ENCODE peak calls at places on chromosomes 6 and 20, in eight cellular contexts. M is CD8-positive, alpha-beta T cell; D is body of pancreas; G is Peyer's patch; L is IMR-90; J is psoas muscle; S is ovary; C is fibroblast of pulmonary artery. K is an unnamed sample.

GRCh38 chr6:19691465-19692167 is 145.6 kb upstream of the ID4 start:
- DNase-seq in M (no peak), D (no peak), G (no peak), L (no peak), J (no peak), S (no peak), C (peak), K (peak)

GRCh38 chr6:139037490-139037889 is 8.9 kb downstream of the ABRACL start:
- DNase-seq in M (no peak), D (no peak), G (no peak), L (peak), J (no peak), S (no peak), C (peak), K (peak)

GRCh38 chr20:55153321-55153720 is 677.9 kb downstream of the DOK5 start:
- DNase-seq in M (no peak), D (no peak), G (no peak), L (no peak), J (no peak), S (no peak), C (no peak), K (no peak)

GRCh38 chr6:50816115-50816675 is 2.5 kb upstream of the TFAP2B start:
- DNase-seq in M (peak), D (peak), G (peak), L (peak), J (peak), S (no peak), C (peak), K (peak)

GRCh38 chr6:166989427-166990034 is 9.7 kb upstream of the CEP43 start:
- DNase-seq in M (peak), D (peak), G (no peak), L (peak), J (no peak), S (no peak), C (peak), K (peak)

GRCh38 chr6:4134841-4135664 is at the start of gene ECI2:
- DNase-seq in M (peak), D (peak), G (no peak), L (peak), J (peak), S (no peak), C (no peak), K (peak)

GRCh38 chr6:153038378-153038777 is 35.9 kb upstream of the MTRF1L start:
- DNase-seq in M (no peak), D (no peak), G (no peak), L (peak), J (no peak), S (no peak), C (peak), K (peak)

GRCh38 chr20:14334306-14334930 is 3.0 kb downstream of the FLRT3 start:
- DNase-seq in M (no peak), D (peak), G (no peak), L (peak), J (no peak), S (peak), C (peak), K (peak)

GRCh38 chr20:58660855-58661254 is 9.8 kb downstream of the STX16 start:
- DNase-seq in M (no peak), D (no peak), G (no peak), L (no peak), J (no peak), S (no peak), C (no peak), K (no peak)

GRCh38 chr6:15331629-15332241 is 85.9 kb downstream of the JARID2 start:
- DNase-seq in M (no peak), D (no peak), G (no peak), L (no peak), J (no peak), S (no peak), C (no peak), K (no peak)

GRCh38 chr6:13272131-13273046 is 55.9 kb downstream of the TBC1D7 start:
- DNase-seq in M (no peak), D (no peak), G (peak), L (no peak), J (peak), S (no peak), C (no peak), K (no peak)

GRCh38 chr6:42100029-42100901 is 42.2 kb downstream of the C6orf132 start:
- DNase-seq in M (no peak), D (no peak), G (peak), L (peak), J (no peak), S (peak), C (peak), K (peak)

GRCh38 chr6:40398810-40399477 is 188.2 kb downstream of the LRFN2 start:
- DNase-seq in M (no peak), D (no peak), G (no peak), L (no peak), J (no peak), S (no peak), C (no peak), K (no peak)

GRCh38 chr20:5470458-5470857 is 153.7 kb upstream of the PROKR2 start:
- DNase-seq in M (no peak), D (no peak), G (no peak), L (no peak), J (no peak), S (no peak), C (no peak), K (no peak)

GRCh38 chr20:56468317-56469076 is at the start of gene RTF2:
- DNase-seq in M (peak), D (peak), G (peak), L (peak), J (peak), S (peak), C (peak), K (peak)

GRCh38 chr6:70709826-70710225 is 42.1 kb downstream of the SMAP1 start:
- DNase-seq in M (no peak), D (no peak), G (no peak), L (peak), J (no peak), S (no peak), C (peak), K (peak)

GRCh38 chr6:147390909-147391536 is 117.5 kb upstream of the SAMD5 start:
- DNase-seq in M (no peak), D (no peak), G (no peak), L (peak), J (no peak), S (no peak), C (peak), K (peak)

GRCh38 chr20:14700641-14700965 is 363.2 kb upstream of the FLRT3 start:
- DNase-seq in M (no peak), D (no peak), G (no peak), L (no peak), J (no peak), S (no peak), C (peak), K (peak)

GRCh38 chr6:136181191-136181833 is 68.8 kb downstream of the MTFR2 start:
- DNase-seq in M (no peak), D (no peak), G (no peak), L (no peak), J (no peak), S (no peak), C (no peak), K (peak)

GRCh38 chr6:125887372-125887771 is 69.2 kb upstream of the HINT3 start:
- DNase-seq in M (no peak), D (no peak), G (no peak), L (no peak), J (no peak), S (no peak), C (no peak), K (no peak)
- TF ChIP-seq CTCF in M (no peak), D (no peak), G (no peak), L (no peak), J (no peak), S (no peak), C (no peak), K (no peak)

DNA sequence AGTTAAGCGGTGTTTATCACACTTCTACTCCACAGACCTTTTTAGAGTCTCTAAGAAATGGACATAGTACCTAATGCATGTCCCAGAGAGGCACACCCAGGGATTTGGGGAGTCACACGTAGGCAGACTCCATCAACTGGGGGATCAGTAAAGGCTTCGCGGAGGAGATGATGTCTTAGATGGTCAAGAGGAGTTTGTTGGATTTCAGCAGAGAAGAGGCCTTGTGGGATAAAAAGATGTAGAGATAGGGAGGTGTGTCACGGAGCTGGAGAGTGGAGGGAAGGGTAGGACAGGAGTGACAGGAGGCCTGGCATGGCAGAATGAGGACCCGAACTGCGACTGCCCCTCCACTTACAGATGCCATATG is 9.1 kb downstream of the DYNLRB1 start:
- DNase-seq in M (no peak), D (no peak), G (no peak), L (no peak), J (no peak), S (no peak), C (no peak), K (no peak)
- H3K4me3 ChIP-seq in M (no peak), D (no peak), G (no peak), L (no peak), J (no peak), S (no peak), C (no peak), K (no peak)

DNA sequence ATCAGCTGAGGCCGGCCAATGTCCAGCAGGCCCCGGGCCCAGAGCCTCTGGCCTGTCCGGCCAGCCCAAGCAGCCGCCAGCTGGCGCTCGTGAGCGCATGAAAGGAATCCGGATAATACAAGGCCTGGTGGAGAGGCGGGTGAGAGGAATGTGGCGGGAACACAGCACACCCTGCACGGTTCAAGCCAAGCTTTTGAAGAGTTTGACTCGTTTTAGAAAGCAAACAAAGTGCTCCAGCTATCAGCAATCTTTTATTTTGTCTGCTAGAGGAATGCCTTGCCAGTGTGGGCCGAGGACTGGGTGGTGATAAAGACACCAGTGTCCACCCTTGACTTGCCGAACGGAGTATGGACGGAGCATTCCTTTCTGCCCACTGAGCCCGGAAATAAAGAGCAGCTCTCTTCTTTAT is 9.3 kb upstream of the NEDD9 start:
- DNase-seq in M (no peak), D (peak), G (no peak), L (no peak), J (peak), S (peak), C (peak), K (peak)
- TF ChIP-seq CTCF in M (no peak), D (peak), G (peak), L (peak), J (peak), S (peak), C (peak), K (peak)

GRCh38 chr6:107786179-107786578 is 37.9 kb downstream of the SCML4 start:
- DNase-seq in M (no peak), D (no peak), G (peak), L (no peak), J (no peak), S (no peak), C (no peak), K (no peak)

GRCh38 chr6:107787589-107787960 is 36.5 kb downstream of the SCML4 start:
- DNase-seq in M (no peak), D (no peak), G (no peak), L (no peak), J (no peak), S (no peak), C (no peak), K (no peak)

GRCh38 chr6:107784669-107785068 is 39.4 kb downstream of the SCML4 start:
- DNase-seq in M (no peak), D (no peak), G (no peak), L (peak), J (no peak), S (no peak), C (no peak), K (no peak)

GRCh38 chr6:107789361-107789760 is 34.8 kb downstream of the SCML4 start:
- DNase-seq in M (no peak), D (no peak), G (no peak), L (no peak), J (no peak), S (no peak), C (no peak), K (no peak)

GRCh38 chr6:107786709-107787588 is 37.2 kb downstream of the SCML4 start:
- DNase-seq in M (peak), D (no peak), G (peak), L (no peak), J (peak), S (no peak), C (no peak), K (no peak)
- H3K4me3 ChIP-seq in M (peak), D (no peak), G (no peak), L (no peak), J (no peak), S (no peak), C (no peak), K (no peak)

GRCh38 chr6:154247119-154247814 is 109.3 kb downstream of the IPCEF1 start:
- DNase-seq in M (no peak), D (no peak), G (peak), L (no peak), J (no peak), S (no peak), C (no peak), K (peak)

GRCh38 chr6:154246723-154247118 is 109.9 kb downstream of the IPCEF1 start:
- DNase-seq in M (no peak), D (no peak), G (no peak), L (no peak), J (no peak), S (no peak), C (no peak), K (no peak)

GRCh38 chr6:154252676-154253075 is 103.9 kb downstream of the IPCEF1 start:
- DNase-seq in M (no peak), D (no peak), G (no peak), L (no peak), J (no peak), S (no peak), C (peak), K (peak)

GRCh38 chr6:154245542-154245941 is 111.1 kb downstream of the IPCEF1 start:
- DNase-seq in M (no peak), D (no peak), G (no peak), L (no peak), J (no peak), S (no peak), C (no peak), K (no peak)

DNA sequence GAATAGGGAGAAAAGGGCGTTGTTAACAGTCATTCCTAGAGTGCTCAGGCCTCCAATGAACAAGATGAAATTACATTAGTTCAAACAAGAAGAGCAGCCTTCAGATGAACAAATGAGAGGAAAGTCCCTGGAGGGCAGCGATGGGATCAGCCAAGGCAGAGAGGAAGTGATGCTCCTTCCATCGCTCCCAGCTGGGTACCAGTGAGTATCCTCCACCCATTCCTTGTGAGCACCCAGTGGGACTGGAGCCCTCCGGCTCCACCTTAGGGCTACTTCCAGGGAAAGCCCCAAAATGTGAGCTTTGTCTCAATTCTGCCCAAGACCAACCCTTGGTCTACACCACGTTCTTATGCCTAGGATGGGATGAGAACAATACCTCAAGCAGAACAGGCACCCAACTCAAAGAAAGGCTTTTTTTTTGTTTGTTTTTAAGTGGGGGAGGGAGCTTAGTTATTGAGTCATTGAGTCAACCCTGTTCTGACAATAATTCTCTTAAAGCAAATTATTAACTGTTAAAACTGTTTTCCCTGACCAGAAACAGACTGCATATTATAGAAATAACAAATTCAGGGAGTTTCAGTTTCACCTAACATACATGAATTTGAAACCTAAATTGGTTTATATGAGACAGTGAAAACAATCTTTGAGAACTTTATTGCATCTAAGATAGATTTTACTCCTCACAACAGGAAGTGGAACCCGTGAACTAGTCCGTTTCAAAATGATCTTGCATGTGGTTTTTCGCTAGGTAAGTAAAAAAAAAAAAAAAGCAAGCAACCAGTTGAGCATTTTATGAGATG is 106.9 kb downstream of the IPCEF1 start:
- DNase-seq in M (no peak), D (no peak), G (no peak), L (no peak), J (no peak), S (no peak), C (no peak), K (no peak)
- TF ChIP-seq CTCF in M (no peak), D (no peak), G (no peak), L (no peak), J (no peak), S (no peak), C (no peak), K (no peak)

GRCh38 chr6:27141472-27142015 is 106.0 kb upstream of the PRSS16 start:
- DNase-seq in M (no peak), D (no peak), G (no peak), L (no peak), J (no peak), S (no peak), C (no peak), K (no peak)
- H3K4me3 ChIP-seq in M (no peak), D (no peak), G (no peak), L (no peak), J (no peak), S (no peak), C (no peak), K (no peak)